ENCODE peak calls at places on chromosome X, in five cellular contexts. Y is CD4-positive, alpha-beta memory T cell; H is NCI-H187; P is iPS-NIHi11; N is HT1080. Q is an unnamed sample.

GRCh38 chrX:40154229-40154852 is 56.6 kb upstream of the BCOR start:
- DNase-seq in Y (peak; percentile 27), H (peak; percentile 35), P (no peak), N (no peak), Q (no peak)

GRCh38 chrX:46386511-46386910 is 158.7 kb downstream of the ZNF674 start:
- DNase-seq in Y (no peak), H (no peak), P (no peak), N (no peak), Q (no peak)

GRCh38 chrX:36575670-36576069 is 432.5 kb upstream of the FAM47C start:
- DNase-seq in Y (no peak), H (no peak), P (no peak), N (no peak), Q (no peak)

GRCh38 chrX:38438321-38438720 is 85.9 kb downstream of the OTC start:
- DNase-seq in Y (no peak), H (no peak), P (peak; percentile 31), N (no peak), Q (no peak)

GRCh38 chrX:17638731-17639130 is 98.6 kb upstream of the SCML1 start:
- DNase-seq in Y (no peak), H (no peak), P (no peak), N (no peak), Q (no peak)

GRCh38 chrX:112769034-112769433 is 71.6 kb downstream of the AMOT start:
- DNase-seq in Y (no peak), H (no peak), P (no peak), N (no peak), Q (no peak)

GRCh38 chrX:68648960-68649359 is 1.5 kb downstream of the STARD8 start:
- DNase-seq in Y (no peak), H (no peak), P (peak; percentile 29), N (peak; percentile 24), Q (no peak)

GRCh38 chrX:15737957-15738685 is at the start of gene CA5B:
- DNase-seq in Y (peak; percentile 95), H (peak; percentile 87), P (peak; percentile 86), N (no peak), Q (peak; percentile 96)

GRCh38 chrX:22748093-22748999 is 251.4 kb upstream of the DDX53 start:
- DNase-seq in Y (no peak), H (no peak), P (peak; percentile 37), N (peak; percentile 20), Q (no peak)

GRCh38 chrX:134528936-134529335 is 69.0 kb downstream of the HPRT1 start:
- DNase-seq in Y (no peak), H (no peak), P (no peak), N (no peak), Q (no peak)

GRCh38 chrX:136147320-136147901 is at the start of gene FHL1:
- DNase-seq in Y (peak; percentile 62), H (no peak), P (peak; percentile 70), N (no peak), Q (peak; percentile 89)

GRCh38 chrX:38347136-38347535 is 5.3 kb upstream of the OTC start:
- DNase-seq in Y (no peak), H (no peak), P (peak; percentile 7), N (peak; percentile 84), Q (no peak)

GRCh38 chrX:124938715-124939114 is 381.0 kb upstream of the TEX13C start:
- DNase-seq in Y (no peak), H (no peak), P (no peak), N (no peak), Q (no peak)

GRCh38 chrX:15059488-15059887 is 186.3 kb downstream of the MOSPD2 start:
- DNase-seq in Y (no peak), H (no peak), P (no peak), N (no peak), Q (no peak)

Q was measured in osteocyte.